ENCODE peak calls at places on chromosomes 3 and 15, in six cellular contexts. J, K, M, G, Y and B are unnamed samples.

GRCh38 chr15:86879250-86880229 is 799.9 kb downstream of the AGBL1 start:
- DNase-seq in G (no peak), K (no peak), M (no peak), J (no peak), Y (no peak), B (no peak)

GRCh38 chr3:150547045-150547753 is 612 bp downstream of the EIF2A start:
- DNase-seq in G (no peak), M (peak), K (peak), Y (no peak), J (no peak), B (peak)

GRCh38 chr3:129182390-129183180 is 1.1 kb downstream of the CNBP start:
- DNase-seq in K (peak), G (no peak), J (no peak), Y (no peak), M (no peak), B (peak)

GRCh38 chr15:34582461-34583357 is 742 bp downstream of the GOLGA8B start:
- DNase-seq in M (peak), J (peak), G (peak), K (peak), Y (no peak), B (peak)

GRCh38 chr15:40575113-40575512 is 6.0 kb downstream of the RPUSD2 start:
- DNase-seq in G (no peak), K (no peak), Y (no peak), M (no peak), J (no peak), B (no peak)

GRCh38 chr3:144522461-144522860 is 550.8 kb downstream of the DIPK2A start:
- DNase-seq in M (no peak), K (no peak), Y (no peak), J (no peak), G (no peak), B (no peak)

GRCh38 chr3:12918231-12918630 is 76.9 kb upstream of the RPL32 start:
- DNase-seq in Y (no peak), M (no peak), K (no peak), G (no peak), J (no peak), B (no peak)

GRCh38 chr3:195196266-195196665 is 74.7 kb downstream of the XXYLT1 start:
- DNase-seq in J (no peak), G (no peak), Y (no peak), K (peak), M (no peak), B (peak)

GRCh38 chr15:33145447-33145846 is 49.1 kb downstream of the FMN1 start:
- DNase-seq in K (no peak), Y (no peak), M (peak), G (no peak), J (no peak), B (no peak)

GRCh38 chr3:148190441-148190990 is 507.2 kb upstream of the AGTR1 start:
- DNase-seq in G (no peak), Y (no peak), K (no peak), J (no peak), M (no peak), B (no peak)

GRCh38 chr3:112973325-112974177 is 1.4 kb downstream of the CD200R1 start:
- DNase-seq in K (no peak), G (no peak), M (no peak), J (no peak), Y (no peak), B (no peak)

GRCh38 chr3:51688206-51688600 is 17.2 kb downstream of the TEX264 start:
- DNase-seq in K (no peak), G (no peak), M (no peak), Y (no peak), J (no peak), B (no peak)

GRCh38 chr3:153221748-153222162 is 59.7 kb downstream of the RAP2B start:
- DNase-seq in G (no peak), M (peak), Y (no peak), J (no peak), K (peak), B (peak)

GRCh38 chr3:66401157-66401550 is 99.7 kb downstream of the LRIG1 start:
- DNase-seq in J (no peak), G (no peak), Y (no peak), M (no peak), K (no peak), B (no peak)

GRCh38 chr15:43169888-43170287 is 15.3 kb upstream of the CCNDBP1 start:
- DNase-seq in J (no peak), G (no peak), K (peak), Y (no peak), M (no peak), B (peak)
- H4K91ac ChIP-seq in J (no peak), G (no peak), K (no peak), Y (no peak), M (no peak), B (no peak)

GRCh38 chr3:184908859-184909258 is 96.9 kb downstream of the VPS8 start:
- DNase-seq in G (peak), K (no peak), Y (no peak), M (no peak), J (no peak), B (no peak)
- H3K4ac ChIP-seq in G (no peak), K (no peak), Y (no peak), M (no peak), J (no peak), B (no peak)

DNA sequence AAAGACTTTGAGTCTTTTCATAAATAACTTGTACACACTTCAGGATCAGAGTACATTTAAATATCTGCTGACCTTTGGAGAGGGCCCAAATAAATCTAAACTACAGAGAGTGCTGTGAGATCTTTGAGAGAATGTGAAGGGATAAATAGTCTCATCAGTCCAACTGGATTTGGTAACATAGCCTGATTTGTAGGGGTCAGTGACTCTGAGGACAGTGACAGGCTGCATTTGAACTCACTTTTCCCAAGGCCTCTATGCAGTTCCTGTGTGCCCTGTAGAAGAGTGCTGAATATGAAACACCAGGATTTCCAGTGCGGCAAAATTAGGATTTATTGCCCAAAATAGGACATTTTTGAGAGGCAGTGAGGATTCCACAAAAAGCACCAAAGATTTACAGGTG is 136.2 kb downstream of the ZPLD1 start:
- DNase-seq in M (no peak), G (no peak), J (no peak), Y (no peak), K (no peak), B (no peak)
- H4K91ac ChIP-seq in M (no peak), G (no peak), J (no peak), Y (no peak), K (no peak), B (no peak)

GRCh38 chr3:46580675-46581074 is 14.6 kb upstream of the LRRC2 start:
- DNase-seq in M (no peak), G (no peak), J (no peak), Y (no peak), K (no peak), B (no peak)

GRCh38 chr3:46579756-46580286 is 13.7 kb upstream of the LRRC2 start:
- DNase-seq in K (no peak), J (no peak), M (no peak), G (no peak), Y (no peak), B (no peak)

GRCh38 chr3:46576899-46577298 is 10.8 kb upstream of the LRRC2 start:
- DNase-seq in G (peak), K (no peak), M (no peak), J (no peak), Y (no peak), B (no peak)

GRCh38 chr3:46576386-46576785 is 10.3 kb upstream of the LRRC2 start:
- DNase-seq in M (no peak), Y (no peak), G (no peak), J (no peak), K (no peak), B (no peak)

DNA sequence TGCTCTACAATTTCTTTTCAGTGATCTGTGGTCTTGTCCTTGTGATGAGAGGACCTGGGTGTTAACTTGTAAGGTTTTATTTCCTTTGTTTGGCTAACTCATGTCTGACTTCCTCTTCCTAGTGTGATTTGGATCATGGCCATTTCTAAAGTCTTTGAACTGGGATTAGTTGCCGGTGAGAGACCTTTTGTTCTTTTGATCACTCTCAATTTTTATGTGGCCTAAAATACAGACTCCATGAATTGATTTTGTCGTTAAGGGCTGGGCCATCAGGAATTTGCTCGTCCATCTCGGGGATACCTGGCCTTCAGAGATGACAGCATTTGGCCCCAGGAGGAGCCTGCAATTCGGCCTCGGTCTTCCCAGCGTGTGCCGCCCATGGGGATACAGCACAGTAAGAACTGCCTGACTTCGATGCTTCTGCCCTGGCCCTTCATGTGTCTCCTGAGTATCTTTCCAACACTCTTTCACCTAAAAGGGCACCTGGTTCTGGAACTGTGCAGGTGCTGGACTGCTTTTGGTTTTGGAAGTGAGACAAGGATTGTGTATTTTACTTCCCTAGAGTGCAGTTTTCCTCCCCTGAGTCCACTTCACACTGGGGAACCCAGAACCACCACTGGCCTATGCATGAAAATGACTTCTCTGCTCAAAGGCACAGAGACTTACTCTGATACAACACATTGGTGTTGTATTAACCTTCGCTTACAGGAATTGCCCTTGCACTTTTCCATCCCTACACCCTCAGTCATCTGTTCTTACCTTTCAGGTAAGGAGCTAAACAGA is 13.1 kb upstream of the LRRC2 start:
- DNase-seq in K (no peak), Y (no peak), J (no peak), G (no peak), M (no peak), B (no peak)
- H3K4ac ChIP-seq in K (no peak), Y (peak), J (no peak), G (no peak), M (no peak), B (no peak)

GRCh38 chr3:187382609-187383151 is 14.5 kb downstream of the RTP4 start:
- DNase-seq in J (no peak), M (no peak), K (peak), Y (no peak), G (no peak), B (peak)
- H4K91ac ChIP-seq in J (no peak), M (no peak), K (no peak), Y (peak), G (no peak), B (no peak)

DNA sequence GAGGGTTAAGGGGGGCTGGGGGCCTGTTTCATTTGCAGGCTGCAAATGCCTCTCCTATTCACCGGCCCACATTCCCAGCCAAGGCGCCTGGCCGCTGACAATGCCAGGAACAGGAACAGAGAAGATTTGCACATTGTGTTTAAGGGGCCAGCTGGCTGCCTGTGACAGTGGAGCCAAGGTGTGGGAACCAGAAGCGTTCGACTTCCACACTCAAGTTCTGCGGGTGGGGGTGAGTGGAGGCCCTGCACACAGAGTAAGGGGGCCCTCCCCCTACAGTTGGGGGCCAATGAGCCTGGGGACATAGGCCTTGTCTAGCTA is 9.5 kb downstream of the IGDCC3 start:
- DNase-seq in J (peak), G (peak), Y (peak), K (no peak), M (no peak), B (no peak)
- H3K4ac ChIP-seq in J (no peak), G (no peak), Y (peak), K (no peak), M (peak), B (peak)